ENCODE peak calls at places on chromosomes 12 and 14, in seven cellular contexts. F is frontal cortex; Y is stimulated activated CD4-positive, alpha-beta T cell treated with anti-CD3 and anti-CD28 coated beads, TNF-alpha, amount 100 ng/mL, for 48 hours; N is AG08395; M is EL; D is SW 1271; J is activated T-helper 1 cell treated with anti-CD3 and anti-CD28 coated beads, Interleukin-2, amount 50 U/mL, for 16 hours. K is an unnamed sample.

GRCh38 chr12:131565256-131566005 is 145.5 kb upstream of the SFSWAP start:
- DNase-seq in F (no peak), Y (no peak), N (no peak), M (no peak), D (no peak), J (no peak), K (no peak)

GRCh38 chr14:34873591-34874385 is 1.4 kb downstream of the BAZ1A start:
- DNase-seq in F (peak; percentile 74), Y (peak; percentile 69), N (peak; percentile 66), M (peak; percentile 90), D (peak; percentile 68), J (peak; percentile 60), K (peak; percentile 85)

GRCh38 chr14:50000215-50001145 is 107.6 kb downstream of the ARF6 start:
- DNase-seq in F (no peak), Y (peak; percentile 61), N (peak; percentile 83), M (peak; percentile 91), D (peak; percentile 52), J (peak; percentile 39), K (peak; percentile 85)

GRCh38 chr14:39015360-39015961 is 87.6 kb downstream of the SEC23A start:
- DNase-seq in F (peak; percentile 61), Y (no peak), N (peak; percentile 66), M (peak; percentile 44), D (no peak), J (no peak), K (peak; percentile 68)

GRCh38 chr12:58443273-58443980 is 476.9 kb downstream of the LRIG3 start:
- DNase-seq in F (no peak), Y (no peak), N (peak; percentile 20), M (peak; percentile 47), D (no peak), J (no peak), K (peak; percentile 34)

GRCh38 chr12:104695453-104696148 is 238.9 kb downstream of the CHST11 start:
- DNase-seq in F (no peak), Y (peak; percentile 75), N (peak; percentile 45), M (peak; percentile 36), D (no peak), J (no peak), K (peak; percentile 95)

GRCh38 chr14:75252254-75252837 is 26.3 kb upstream of the FOS start:
- DNase-seq in F (no peak), Y (no peak), N (no peak), M (no peak), D (no peak), J (no peak), K (no peak)

GRCh38 chr12:88993655-88994054 is 358.6 kb downstream of the DUSP6 start:
- DNase-seq in F (no peak), Y (no peak), N (peak; percentile 60), M (peak; percentile 64), D (no peak), J (no peak), K (peak; percentile 67)

GRCh38 chr14:25032092-25032784 is 17.7 kb downstream of the STXBP6 start:
- DNase-seq in F (no peak), Y (no peak), N (no peak), M (no peak), D (no peak), J (no peak), K (no peak)

GRCh38 chr12:57592551-57593165 is 1.7 kb downstream of the PIP4K2C start:
- DNase-seq in F (no peak), Y (no peak), N (no peak), M (peak; percentile 58), D (no peak), J (no peak), K (no peak)

K was measured in astrocyte of the hippocampus.